ENCODE peak calls at places on chromosomes 7 and 10, in ten cellular contexts. One of them, this sample, is unnamed.

GRCh38 chr7:150388709-150389531 is 9.8 kb downstream of the ZNF775 start:
- DNase-seq in lower lobe of right lung: peak
- DNase-seq in Peyer's patch: no peak
- DNase-seq in HFF-Myc: no peak
- DNase-seq in HCT116: no peak
- DNase-seq in astrocyte of the spinal cord: peak
- DNase-seq in AG09309: no peak
- DNase-seq in CD8-positive, alpha-beta T cell: no peak
- DNase-seq in fibroblast of mammary gland: peak
- DNase-seq in K562: no peak
- DNase-seq in this sample: peak

GRCh38 chr7:151490706-151491105 is 29.0 kb downstream of the RHEB start:
- DNase-seq in lower lobe of right lung: no peak
- DNase-seq in Peyer's patch: no peak
- DNase-seq in HFF-Myc: no peak
- DNase-seq in HCT116: no peak
- DNase-seq in astrocyte of the spinal cord: no peak
- DNase-seq in AG09309: no peak
- DNase-seq in CD8-positive, alpha-beta T cell: no peak
- DNase-seq in fibroblast of mammary gland: no peak
- DNase-seq in K562: no peak
- DNase-seq in this sample: no peak

GRCh38 chr7:91183408-91183807 is 80.8 kb upstream of the FZD1 start:
- DNase-seq in lower lobe of right lung: no peak
- DNase-seq in Peyer's patch: no peak
- DNase-seq in HFF-Myc: no peak
- DNase-seq in HCT116: no peak
- DNase-seq in astrocyte of the spinal cord: no peak
- DNase-seq in AG09309: no peak
- DNase-seq in CD8-positive, alpha-beta T cell: no peak
- DNase-seq in fibroblast of mammary gland: no peak
- DNase-seq in K562: no peak
- DNase-seq in this sample: no peak

GRCh38 chr10:126252884-126253612 is 135.2 kb downstream of the ADAM12 start:
- DNase-seq in lower lobe of right lung: no peak
- DNase-seq in Peyer's patch: no peak
- DNase-seq in HFF-Myc: peak
- DNase-seq in HCT116: no peak
- DNase-seq in astrocyte of the spinal cord: peak
- DNase-seq in AG09309: peak
- DNase-seq in CD8-positive, alpha-beta T cell: no peak
- DNase-seq in fibroblast of mammary gland: peak
- DNase-seq in K562: no peak
- DNase-seq in this sample: peak

GRCh38 chr10:101241840-101242707 is 12.8 kb upstream of the LBX1 start:
- DNase-seq in lower lobe of right lung: no peak
- DNase-seq in Peyer's patch: no peak
- DNase-seq in HFF-Myc: no peak
- DNase-seq in HCT116: no peak
- DNase-seq in astrocyte of the spinal cord: no peak
- DNase-seq in AG09309: no peak
- DNase-seq in CD8-positive, alpha-beta T cell: no peak
- DNase-seq in fibroblast of mammary gland: peak
- DNase-seq in K562: no peak
- DNase-seq in this sample: no peak

GRCh38 chr10:7458554-7458953 is 47.7 kb upstream of the SFMBT2 start:
- DNase-seq in lower lobe of right lung: no peak
- DNase-seq in Peyer's patch: no peak
- DNase-seq in HFF-Myc: no peak
- DNase-seq in HCT116: no peak
- DNase-seq in astrocyte of the spinal cord: no peak
- DNase-seq in AG09309: no peak
- DNase-seq in CD8-positive, alpha-beta T cell: no peak
- DNase-seq in fibroblast of mammary gland: peak
- DNase-seq in K562: no peak
- DNase-seq in this sample: no peak

GRCh38 chr7:851204-851603 is 18.9 kb downstream of the SUN1 start:
- DNase-seq in lower lobe of right lung: no peak
- DNase-seq in Peyer's patch: no peak
- DNase-seq in HFF-Myc: no peak
- DNase-seq in HCT116: no peak
- DNase-seq in astrocyte of the spinal cord: no peak
- DNase-seq in AG09309: no peak
- DNase-seq in CD8-positive, alpha-beta T cell: no peak
- DNase-seq in fibroblast of mammary gland: no peak
- DNase-seq in K562: no peak
- DNase-seq in this sample: no peak

GRCh38 chr7:13181221-13181620 is 493.8 kb downstream of the ARL4A start:
- DNase-seq in lower lobe of right lung: no peak
- DNase-seq in Peyer's patch: no peak
- DNase-seq in HFF-Myc: no peak
- DNase-seq in HCT116: no peak
- DNase-seq in astrocyte of the spinal cord: no peak
- DNase-seq in AG09309: no peak
- DNase-seq in CD8-positive, alpha-beta T cell: no peak
- DNase-seq in fibroblast of mammary gland: peak
- DNase-seq in K562: no peak
- DNase-seq in this sample: peak

GRCh38 chr7:143396625-143397556 is 11.8 kb downstream of the EPHA1 start:
- DNase-seq in lower lobe of right lung: peak
- DNase-seq in Peyer's patch: no peak
- DNase-seq in HFF-Myc: no peak
- DNase-seq in HCT116: no peak
- DNase-seq in astrocyte of the spinal cord: no peak
- DNase-seq in AG09309: no peak
- DNase-seq in CD8-positive, alpha-beta T cell: no peak
- DNase-seq in fibroblast of mammary gland: no peak
- DNase-seq in K562: no peak
- DNase-seq in this sample: no peak

GRCh38 chr7:95758187-95758586 is 14.2 kb upstream of the DYNC1I1 start:
- DNase-seq in lower lobe of right lung: no peak
- DNase-seq in Peyer's patch: no peak
- DNase-seq in HFF-Myc: no peak
- DNase-seq in HCT116: no peak
- DNase-seq in astrocyte of the spinal cord: no peak
- DNase-seq in AG09309: no peak
- DNase-seq in CD8-positive, alpha-beta T cell: no peak
- DNase-seq in fibroblast of mammary gland: no peak
- DNase-seq in K562: no peak
- DNase-seq in this sample: no peak

GRCh38 chr7:20102970-20103369 is 114.2 kb downstream of the MACC1 start:
- DNase-seq in lower lobe of right lung: no peak
- DNase-seq in Peyer's patch: no peak
- DNase-seq in HFF-Myc: no peak
- DNase-seq in HCT116: no peak
- DNase-seq in astrocyte of the spinal cord: no peak
- DNase-seq in AG09309: no peak
- DNase-seq in CD8-positive, alpha-beta T cell: no peak
- DNase-seq in fibroblast of mammary gland: no peak
- DNase-seq in K562: no peak
- DNase-seq in this sample: no peak

GRCh38 chr7:20112646-20113045 is 104.5 kb downstream of the MACC1 start:
- DNase-seq in lower lobe of right lung: no peak
- DNase-seq in Peyer's patch: no peak
- DNase-seq in HFF-Myc: no peak
- DNase-seq in HCT116: no peak
- DNase-seq in astrocyte of the spinal cord: no peak
- DNase-seq in AG09309: no peak
- DNase-seq in CD8-positive, alpha-beta T cell: no peak
- DNase-seq in fibroblast of mammary gland: no peak
- DNase-seq in K562: no peak
- DNase-seq in this sample: no peak

GRCh38 chr7:20104696-20105095 is 112.5 kb downstream of the MACC1 start:
- DNase-seq in lower lobe of right lung: no peak
- DNase-seq in Peyer's patch: no peak
- DNase-seq in HFF-Myc: no peak
- DNase-seq in HCT116: no peak
- DNase-seq in astrocyte of the spinal cord: no peak
- DNase-seq in AG09309: no peak
- DNase-seq in CD8-positive, alpha-beta T cell: no peak
- DNase-seq in fibroblast of mammary gland: no peak
- DNase-seq in K562: no peak
- DNase-seq in this sample: no peak

GRCh38 chr7:20111821-20112542 is 105.2 kb downstream of the MACC1 start:
- DNase-seq in lower lobe of right lung: no peak
- DNase-seq in Peyer's patch: no peak
- DNase-seq in HFF-Myc: no peak
- DNase-seq in HCT116: no peak
- DNase-seq in astrocyte of the spinal cord: no peak
- DNase-seq in AG09309: no peak
- DNase-seq in CD8-positive, alpha-beta T cell: no peak
- DNase-seq in fibroblast of mammary gland: no peak
- DNase-seq in K562: no peak
- DNase-seq in this sample: no peak

GRCh38 chr7:20107582-20107981 is 109.6 kb downstream of the MACC1 start:
- DNase-seq in lower lobe of right lung: no peak
- DNase-seq in Peyer's patch: no peak
- DNase-seq in HFF-Myc: no peak
- DNase-seq in HCT116: no peak
- DNase-seq in astrocyte of the spinal cord: no peak
- DNase-seq in AG09309: peak
- DNase-seq in CD8-positive, alpha-beta T cell: no peak
- DNase-seq in fibroblast of mammary gland: peak
- DNase-seq in K562: no peak
- DNase-seq in this sample: no peak
- H3K4me3 ChIP-seq in lower lobe of right lung: no peak
- H3K4me3 ChIP-seq in Peyer's patch: no peak
- H3K4me3 ChIP-seq in HFF-Myc: no peak
- H3K4me3 ChIP-seq in HCT116: no peak
- H3K4me3 ChIP-seq in astrocyte of the spinal cord: no peak
- H3K4me3 ChIP-seq in AG09309: no peak
- H3K4me3 ChIP-seq in CD8-positive, alpha-beta T cell: no peak
- H3K4me3 ChIP-seq in fibroblast of mammary gland: no peak
- H3K4me3 ChIP-seq in K562: no peak
- H3K4me3 ChIP-seq in this sample: no peak

DNA sequence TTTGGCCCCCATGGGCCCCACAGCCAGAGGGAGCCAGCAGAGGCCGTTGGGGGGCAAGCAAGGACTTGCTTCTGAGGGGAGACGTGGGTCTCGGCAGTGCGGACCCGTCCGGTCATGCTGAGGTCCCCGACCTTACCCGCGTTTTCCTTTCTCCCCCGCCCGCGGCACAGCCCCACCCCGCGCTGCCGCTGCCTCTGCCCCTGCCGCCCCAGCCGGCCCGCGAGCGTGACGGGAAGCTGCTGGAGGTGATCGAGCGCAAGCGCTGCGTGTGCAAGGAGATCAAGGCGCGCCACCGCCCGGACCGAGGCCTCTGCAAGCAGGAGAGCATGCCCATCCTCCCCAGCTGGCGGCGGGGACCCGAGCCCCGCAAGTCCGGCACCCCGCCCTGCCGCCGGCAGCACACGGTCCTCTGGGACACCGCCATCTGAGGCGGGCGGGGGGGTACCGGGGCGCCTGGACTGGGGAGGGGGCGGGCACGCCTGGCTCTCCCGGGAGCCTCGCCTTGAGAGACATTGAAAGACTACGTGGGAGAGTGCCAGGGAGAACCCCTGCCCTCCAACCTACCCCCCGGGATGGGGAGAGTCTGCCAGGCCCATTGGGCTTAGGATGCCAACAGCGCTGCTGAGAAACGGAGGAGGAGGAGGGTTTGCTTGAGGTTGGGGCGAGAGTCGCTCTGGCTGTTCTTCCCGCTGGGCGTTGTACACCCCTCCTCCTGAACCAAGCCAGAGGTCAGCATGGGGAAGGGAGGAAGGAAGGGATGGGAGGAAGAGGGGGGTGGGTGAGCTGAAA is 9.9 kb downstream of the NYAP1 start:
- DNase-seq in lower lobe of right lung: peak
- DNase-seq in Peyer's patch: peak
- DNase-seq in HFF-Myc: no peak
- DNase-seq in HCT116: no peak
- DNase-seq in astrocyte of the spinal cord: peak
- DNase-seq in AG09309: no peak
- DNase-seq in CD8-positive, alpha-beta T cell: peak
- DNase-seq in fibroblast of mammary gland: no peak
- DNase-seq in K562: peak
- DNase-seq in this sample: peak
- TF ChIP-seq CTCF in lower lobe of right lung: peak
- TF ChIP-seq CTCF in Peyer's patch: no peak
- TF ChIP-seq CTCF in HFF-Myc: no peak
- TF ChIP-seq CTCF in HCT116: no peak
- TF ChIP-seq CTCF in astrocyte of the spinal cord: no peak
- TF ChIP-seq CTCF in AG09309: no peak
- TF ChIP-seq CTCF in CD8-positive, alpha-beta T cell: no peak
- TF ChIP-seq CTCF in fibroblast of mammary gland: no peak
- TF ChIP-seq CTCF in K562: no peak
- TF ChIP-seq CTCF in this sample: peak

GRCh38 chr7:106061301-106061979 is 50.7 kb downstream of the SYPL1 start:
- DNase-seq in lower lobe of right lung: no peak
- DNase-seq in Peyer's patch: no peak
- DNase-seq in HFF-Myc: no peak
- DNase-seq in HCT116: no peak
- DNase-seq in astrocyte of the spinal cord: no peak
- DNase-seq in AG09309: no peak
- DNase-seq in CD8-positive, alpha-beta T cell: no peak
- DNase-seq in fibroblast of mammary gland: no peak
- DNase-seq in K562: no peak
- DNase-seq in this sample: no peak
- H3K4me3 ChIP-seq in lower lobe of right lung: no peak
- H3K4me3 ChIP-seq in Peyer's patch: no peak
- H3K4me3 ChIP-seq in HFF-Myc: no peak
- H3K4me3 ChIP-seq in HCT116: no peak
- H3K4me3 ChIP-seq in astrocyte of the spinal cord: no peak
- H3K4me3 ChIP-seq in AG09309: no peak
- H3K4me3 ChIP-seq in CD8-positive, alpha-beta T cell: no peak
- H3K4me3 ChIP-seq in fibroblast of mammary gland: no peak
- H3K4me3 ChIP-seq in K562: no peak
- H3K4me3 ChIP-seq in this sample: no peak

GRCh38 chr10:29081971-29082699 is 206.7 kb upstream of the LYZL1 start:
- DNase-seq in lower lobe of right lung: no peak
- DNase-seq in Peyer's patch: no peak
- DNase-seq in HFF-Myc: no peak
- DNase-seq in HCT116: no peak
- DNase-seq in astrocyte of the spinal cord: no peak
- DNase-seq in AG09309: no peak
- DNase-seq in CD8-positive, alpha-beta T cell: no peak
- DNase-seq in fibroblast of mammary gland: no peak
- DNase-seq in K562: no peak
- DNase-seq in this sample: no peak

GRCh38 chr10:29083096-29083495 is 205.8 kb upstream of the LYZL1 start:
- DNase-seq in lower lobe of right lung: no peak
- DNase-seq in Peyer's patch: no peak
- DNase-seq in HFF-Myc: no peak
- DNase-seq in HCT116: no peak
- DNase-seq in astrocyte of the spinal cord: peak
- DNase-seq in AG09309: no peak
- DNase-seq in CD8-positive, alpha-beta T cell: no peak
- DNase-seq in fibroblast of mammary gland: no peak
- DNase-seq in K562: no peak
- DNase-seq in this sample: no peak

GRCh38 chr10:29081231-29081630 is 207.6 kb upstream of the LYZL1 start:
- DNase-seq in lower lobe of right lung: no peak
- DNase-seq in Peyer's patch: no peak
- DNase-seq in HFF-Myc: no peak
- DNase-seq in HCT116: no peak
- DNase-seq in astrocyte of the spinal cord: no peak
- DNase-seq in AG09309: no peak
- DNase-seq in CD8-positive, alpha-beta T cell: no peak
- DNase-seq in fibroblast of mammary gland: no peak
- DNase-seq in K562: no peak
- DNase-seq in this sample: no peak

GRCh38 chr10:29084908-29085307 is 204.0 kb upstream of the LYZL1 start:
- DNase-seq in lower lobe of right lung: no peak
- DNase-seq in Peyer's patch: no peak
- DNase-seq in HFF-Myc: no peak
- DNase-seq in HCT116: no peak
- DNase-seq in astrocyte of the spinal cord: no peak
- DNase-seq in AG09309: no peak
- DNase-seq in CD8-positive, alpha-beta T cell: no peak
- DNase-seq in fibroblast of mammary gland: no peak
- DNase-seq in K562: no peak
- DNase-seq in this sample: no peak

GRCh38 chr10:29078919-29079318 is 210.0 kb upstream of the LYZL1 start:
- DNase-seq in lower lobe of right lung: no peak
- DNase-seq in Peyer's patch: no peak
- DNase-seq in HFF-Myc: no peak
- DNase-seq in HCT116: no peak
- DNase-seq in astrocyte of the spinal cord: no peak
- DNase-seq in AG09309: no peak
- DNase-seq in CD8-positive, alpha-beta T cell: no peak
- DNase-seq in fibroblast of mammary gland: no peak
- DNase-seq in K562: no peak
- DNase-seq in this sample: no peak
- TF ChIP-seq CTCF in lower lobe of right lung: no peak
- TF ChIP-seq CTCF in Peyer's patch: no peak
- TF ChIP-seq CTCF in HFF-Myc: no peak
- TF ChIP-seq CTCF in HCT116: no peak
- TF ChIP-seq CTCF in astrocyte of the spinal cord: no peak
- TF ChIP-seq CTCF in AG09309: no peak
- TF ChIP-seq CTCF in CD8-positive, alpha-beta T cell: no peak
- TF ChIP-seq CTCF in fibroblast of mammary gland: no peak
- TF ChIP-seq CTCF in K562: no peak
- TF ChIP-seq CTCF in this sample: no peak

This sample was measured in choroid plexus epithelial cell.